ENCODE peak calls at places on chromosome 3, in eight cellular contexts. O is A549; R is activated CD8-positive, alpha-beta T cell treated with anti-CD3 and anti-CD28 coated beads for 36 hours; Q is GM12892; D is stimulated activated CD8-positive, alpha-beta memory T cell treated with anti-CD3 and anti-CD28 coated beads, Interleukin-7, amount 100 ng/mL, for 1 hour; S is NCI-H1417 treated with DMSO at 0.1 percent for 48 hours; F is NCI-H187; V is HuH-7. X is an unnamed sample.

GRCh38 chr3:126746395-126747177 is 42.5 kb downstream of the CHCHD6 start:
- DNase-seq in F (peak), S (no peak), D (no peak), V (no peak), O (peak), R (no peak), Q (no peak), X (no peak)

GRCh38 chr3:14616606-14617507 is 34.7 kb upstream of the CCDC174 start:
- DNase-seq in V (no peak), R (no peak), Q (no peak), O (no peak), S (no peak), F (no peak), D (no peak), X (no peak)

GRCh38 chr3:129317014-129317771 is 38.5 kb downstream of the HMCES start:
- DNase-seq in F (no peak), S (no peak), D (no peak), R (peak), O (no peak), V (no peak), Q (no peak), X (no peak)

GRCh38 chr3:182698078-182698477 is 95.2 kb upstream of the ATP11B start:
- DNase-seq in O (no peak), R (no peak), S (no peak), F (no peak), D (no peak), V (no peak), Q (no peak), X (no peak)

GRCh38 chr3:50370594-50370993 is 11.3 kb upstream of the TMEM115 start:
- DNase-seq in Q (no peak), S (no peak), O (peak), D (no peak), F (no peak), R (no peak), V (peak), X (no peak)

GRCh38 chr3:18572809-18573208 is 147.7 kb upstream of the SATB1 start:
- DNase-seq in S (no peak), O (no peak), R (no peak), D (no peak), F (no peak), Q (no peak), V (no peak), X (no peak)

GRCh38 chr3:194386066-194386465 is 13.0 kb downstream of the GP5 start:
- DNase-seq in S (no peak), O (no peak), R (no peak), F (no peak), Q (no peak), V (no peak), D (no peak), X (no peak)

GRCh38 chr3:125401402-125401801 is 26.3 kb upstream of the ZNF148 start:
- DNase-seq in F (no peak), S (no peak), Q (no peak), V (no peak), O (no peak), D (no peak), R (no peak), X (no peak)

GRCh38 chr3:165549665-165550064 is 287.6 kb downstream of the BCHE start:
- DNase-seq in Q (no peak), O (no peak), F (no peak), S (no peak), D (no peak), V (no peak), R (no peak), X (no peak)

GRCh38 chr3:107206141-107206540 is 171.1 kb upstream of the CCDC54 start:
- DNase-seq in Q (no peak), S (no peak), R (peak), D (no peak), V (peak), F (no peak), O (peak), X (no peak)

GRCh38 chr3:31968927-31969418 is 12.1 kb downstream of the OSBPL10 start:
- DNase-seq in Q (no peak), S (no peak), D (no peak), F (no peak), V (peak), R (no peak), O (peak), X (no peak)

GRCh38 chr3:158794936-158795518 is 6.8 kb upstream of the MFSD1 start:
- DNase-seq in O (peak), V (no peak), Q (no peak), D (no peak), R (no peak), S (no peak), F (no peak), X (no peak)

GRCh38 chr3:183587337-183587736 is 31.8 kb upstream of the KLHL6 start:
- DNase-seq in D (no peak), O (no peak), R (no peak), V (no peak), S (no peak), Q (no peak), F (no peak), X (no peak)

GRCh38 chr3:34876997-34877396 is 762.3 kb upstream of the ARPP21 start:
- DNase-seq in Q (no peak), R (no peak), S (no peak), D (no peak), V (no peak), F (no peak), O (no peak), X (no peak)

GRCh38 chr3:106457278-106458210 is 588.7 kb upstream of the CBLB start:
- DNase-seq in R (peak), V (no peak), D (no peak), O (peak), F (no peak), S (no peak), Q (peak), X (peak)

GRCh38 chr3:50365080-50365841 is 5.9 kb upstream of the TMEM115 start:
- DNase-seq in S (no peak), V (peak), F (peak), Q (peak), O (no peak), R (peak), D (peak), X (peak)

GRCh38 chr3:111369953-111370352 is 172.0 kb upstream of the CD96 start:
- DNase-seq in D (no peak), F (no peak), V (no peak), S (no peak), R (no peak), O (no peak), Q (no peak), X (no peak)

GRCh38 chr3:177930771-177931170 is 605.5 kb upstream of the KCNMB2 start:
- DNase-seq in Q (no peak), S (no peak), O (peak), F (no peak), V (no peak), R (no peak), D (no peak), X (no peak)

GRCh38 chr3:13580256-13581023 is 31.5 kb downstream of the FBLN2 start:
- DNase-seq in F (no peak), O (no peak), Q (no peak), R (no peak), D (no peak), S (no peak), V (no peak), X (no peak)

X was measured in GM06990.